ENCODE peak calls at places on chromosome 14, in nine cellular contexts. One of them, this sample, is unnamed.

GRCh38 chr14:33532581-33532980 is 418.3 kb downstream of the EGLN3 start:
- DNase-seq in activated CD8-positive, alpha-beta memory T cell treated with anti-CD3 and anti-CD28 coated beads for 4 hours: no peak
- DNase-seq in GM12892: no peak
- DNase-seq in AG20443: no peak
- DNase-seq in non-pigmented ciliary epithelial cell: no peak
- DNase-seq in B cell: no peak
- DNase-seq in activated gamma-delta T cell treated with anti-CD3 and anti-CD28 coated beads, Interleukin-2, amount 50 U/mL, for 16 hours: no peak
- DNase-seq in psoas muscle: no peak
- DNase-seq in transverse colon: no peak
- DNase-seq in this sample: no peak

GRCh38 chr14:29643415-29644206 is 284.0 kb downstream of the PRKD1 start:
- DNase-seq in non-pigmented ciliary epithelial cell: peak; percentile 44
- DNase-seq in GM12892: no peak
- DNase-seq in AG20443: no peak
- DNase-seq in activated gamma-delta T cell treated with anti-CD3 and anti-CD28 coated beads, Interleukin-2, amount 50 U/mL, for 16 hours: no peak
- DNase-seq in transverse colon: no peak
- DNase-seq in psoas muscle: no peak
- DNase-seq in B cell: no peak
- DNase-seq in activated CD8-positive, alpha-beta memory T cell treated with anti-CD3 and anti-CD28 coated beads for 4 hours: no peak
- DNase-seq in this sample: no peak

GRCh38 chr14:80164991-80165390 is 46.3 kb downstream of the DIO2 start:
- DNase-seq in transverse colon: no peak
- DNase-seq in B cell: no peak
- DNase-seq in psoas muscle: no peak
- DNase-seq in activated gamma-delta T cell treated with anti-CD3 and anti-CD28 coated beads, Interleukin-2, amount 50 U/mL, for 16 hours: no peak
- DNase-seq in AG20443: peak; percentile 11
- DNase-seq in non-pigmented ciliary epithelial cell: peak; percentile 27
- DNase-seq in activated CD8-positive, alpha-beta memory T cell treated with anti-CD3 and anti-CD28 coated beads for 4 hours: no peak
- DNase-seq in GM12892: no peak
- DNase-seq in this sample: no peak

GRCh38 chr14:96051642-96052540 is 12.7 kb downstream of the C14orf132 start:
- DNase-seq in AG20443: no peak
- DNase-seq in activated gamma-delta T cell treated with anti-CD3 and anti-CD28 coated beads, Interleukin-2, amount 50 U/mL, for 16 hours: no peak
- DNase-seq in non-pigmented ciliary epithelial cell: no peak
- DNase-seq in GM12892: no peak
- DNase-seq in transverse colon: no peak
- DNase-seq in psoas muscle: no peak
- DNase-seq in activated CD8-positive, alpha-beta memory T cell treated with anti-CD3 and anti-CD28 coated beads for 4 hours: no peak
- DNase-seq in B cell: no peak
- DNase-seq in this sample: peak; percentile 31

GRCh38 chr14:38256358-38256840 is 506 bp upstream of the CLEC14A start:
- DNase-seq in AG20443: no peak
- DNase-seq in non-pigmented ciliary epithelial cell: no peak
- DNase-seq in activated CD8-positive, alpha-beta memory T cell treated with anti-CD3 and anti-CD28 coated beads for 4 hours: no peak
- DNase-seq in B cell: no peak
- DNase-seq in transverse colon: no peak
- DNase-seq in GM12892: no peak
- DNase-seq in psoas muscle: no peak
- DNase-seq in activated gamma-delta T cell treated with anti-CD3 and anti-CD28 coated beads, Interleukin-2, amount 50 U/mL, for 16 hours: no peak
- DNase-seq in this sample: no peak

GRCh38 chr14:103296007-103296406 is 38.0 kb upstream of the EIF5 start:
- DNase-seq in transverse colon: no peak
- DNase-seq in psoas muscle: no peak
- DNase-seq in activated gamma-delta T cell treated with anti-CD3 and anti-CD28 coated beads, Interleukin-2, amount 50 U/mL, for 16 hours: no peak
- DNase-seq in AG20443: peak; percentile 54
- DNase-seq in GM12892: no peak
- DNase-seq in activated CD8-positive, alpha-beta memory T cell treated with anti-CD3 and anti-CD28 coated beads for 4 hours: no peak
- DNase-seq in non-pigmented ciliary epithelial cell: peak; percentile 10
- DNase-seq in B cell: no peak
- DNase-seq in this sample: no peak

GRCh38 chr14:73620268-73620667 is 8.0 kb downstream of the ACOT6 start:
- DNase-seq in non-pigmented ciliary epithelial cell: no peak
- DNase-seq in activated gamma-delta T cell treated with anti-CD3 and anti-CD28 coated beads, Interleukin-2, amount 50 U/mL, for 16 hours: no peak
- DNase-seq in psoas muscle: no peak
- DNase-seq in B cell: no peak
- DNase-seq in transverse colon: no peak
- DNase-seq in AG20443: no peak
- DNase-seq in activated CD8-positive, alpha-beta memory T cell treated with anti-CD3 and anti-CD28 coated beads for 4 hours: no peak
- DNase-seq in GM12892: no peak
- DNase-seq in this sample: no peak

GRCh38 chr14:99947695-99948094 is 117.5 kb upstream of the EVL start:
- DNase-seq in non-pigmented ciliary epithelial cell: no peak
- DNase-seq in AG20443: peak; percentile 58
- DNase-seq in B cell: no peak
- DNase-seq in activated CD8-positive, alpha-beta memory T cell treated with anti-CD3 and anti-CD28 coated beads for 4 hours: no peak
- DNase-seq in psoas muscle: no peak
- DNase-seq in GM12892: no peak
- DNase-seq in transverse colon: no peak
- DNase-seq in activated gamma-delta T cell treated with anti-CD3 and anti-CD28 coated beads, Interleukin-2, amount 50 U/mL, for 16 hours: no peak
- DNase-seq in this sample: no peak

GRCh38 chr14:95065411-95065810 is 91.9 kb downstream of the DICER1 start:
- DNase-seq in GM12892: no peak
- DNase-seq in B cell: no peak
- DNase-seq in non-pigmented ciliary epithelial cell: no peak
- DNase-seq in AG20443: no peak
- DNase-seq in activated CD8-positive, alpha-beta memory T cell treated with anti-CD3 and anti-CD28 coated beads for 4 hours: no peak
- DNase-seq in psoas muscle: no peak
- DNase-seq in transverse colon: no peak
- DNase-seq in activated gamma-delta T cell treated with anti-CD3 and anti-CD28 coated beads, Interleukin-2, amount 50 U/mL, for 16 hours: no peak
- DNase-seq in this sample: no peak

This sample was measured in Jurkat, Clone E6-1.